ENCODE peak calls at places on chromosomes 1 and 21, in six cellular contexts. N is adrenal gland, M is cardiac muscle cell, K is endothelial cell of umbilical vein, F is GM23248, S is thoracic aorta. H is an unnamed sample.

GRCh38 chr1:171141336-171142051 is 43.6 kb upstream of the FMO2 start:
- DNase-seq in N (peak; percentile 25), S (no peak), K (peak; percentile 68), F (peak; percentile 74), M (no peak), H (no peak)

GRCh38 chr1:198064181-198064580 is 92.6 kb upstream of the NEK7 start:
- DNase-seq in S (no peak), M (no peak), N (no peak), F (peak; percentile 65), K (no peak), H (no peak)

GRCh38 chr1:228809621-228810313 is 74.5 kb downstream of the RHOU start:
- DNase-seq in F (no peak), M (no peak), S (no peak), N (no peak), K (no peak), H (no peak)

GRCh38 chr1:114153621-114154145 is at the start of gene SYT6:
- DNase-seq in F (peak; percentile 5), N (no peak), K (no peak), M (peak; percentile 10), S (no peak), H (no peak)

GRCh38 chr1:186792870-186793581 is 35.7 kb upstream of the PLA2G4A start:
- DNase-seq in F (peak; percentile 15), N (no peak), M (no peak), S (no peak), K (no peak), H (no peak)

GRCh38 chr1:231924183-231924582 is 297.6 kb downstream of the DISC1 start:
- DNase-seq in M (no peak), K (no peak), F (no peak), N (no peak), S (no peak), H (no peak)

GRCh38 chr1:164772635-164773034 is 213.7 kb downstream of the PBX1 start:
- DNase-seq in S (peak; percentile 60), M (peak; percentile 87), N (peak; percentile 96), K (no peak), F (peak; percentile 98), H (no peak)

GRCh38 chr1:103513720-103514119 is 11.8 kb upstream of the RNPC3 start:
- DNase-seq in N (no peak), M (no peak), S (no peak), K (no peak), F (peak; percentile 51), H (no peak)

GRCh38 chr1:22922640-22923039 is 50.0 kb downstream of the LACTBL1 start:
- DNase-seq in F (no peak), N (no peak), K (peak; percentile 73), S (no peak), M (no peak), H (no peak)

GRCh38 chr1:8848663-8849386 is 29.7 kb downstream of the ENO1 start:
- DNase-seq in F (peak; percentile 96), M (peak; percentile 96), S (peak; percentile 57), N (peak; percentile 97), K (peak; percentile 94), H (peak; percentile 66)

GRCh38 chr1:27122652-27123051 is 32.3 kb downstream of the SLC9A1 start:
- DNase-seq in S (peak; percentile 43), F (peak; percentile 78), N (peak; percentile 92), K (peak; percentile 83), M (no peak), H (no peak)

GRCh38 chr1:942411-942821 is 16.6 kb downstream of the NOC2L start:
- DNase-seq in M (peak; percentile 63), F (peak; percentile 67), S (no peak), K (no peak), N (no peak), H (no peak)

GRCh38 chr1:44775930-44776748 is 799 bp downstream of the RPS8 start:
- DNase-seq in F (peak; percentile 49), S (no peak), N (peak; percentile 62), K (peak; percentile 36), M (peak; percentile 15), H (peak; percentile 18)

GRCh38 chr1:87045757-87046422 is 131.5 kb downstream of the HS2ST1 start:
- DNase-seq in K (no peak), N (no peak), S (no peak), F (peak; percentile 6), M (no peak), H (no peak)

GRCh38 chr1:31712041-31712440 is 8.2 kb upstream of the COL16A1 start:
- DNase-seq in K (no peak), F (peak; percentile 71), N (no peak), M (no peak), S (no peak), H (no peak)

GRCh38 chr1:151494741-151495281 is 16.4 kb upstream of the CGN start:
- DNase-seq in K (peak; percentile 86), F (peak; percentile 68), N (no peak), S (no peak), M (no peak), H (no peak)

GRCh38 chr1:246582301-246583055 is 16.2 kb downstream of the CNST start:
- DNase-seq in S (no peak), M (no peak), K (no peak), N (no peak), F (no peak), H (no peak)

GRCh38 chr21:21290751-21291150 is 292.5 kb downstream of the NCAM2 start:
- DNase-seq in M (no peak), S (no peak), K (no peak), N (no peak), F (no peak), H (no peak)

GRCh38 chr1:170586321-170586855 is 54.4 kb downstream of the GORAB start:
- DNase-seq in M (no peak), K (no peak), S (no peak), N (no peak), F (peak; percentile 76), H (no peak)

GRCh38 chr1:19070197-19070651 is 113.7 kb upstream of the IFFO2 start:
- DNase-seq in N (no peak), K (no peak), F (no peak), S (no peak), M (no peak), H (no peak)

GRCh38 chr1:89598450-89599331 is 34.2 kb upstream of the LRRC8C start:
- DNase-seq in K (peak; percentile 68), F (peak; percentile 59), N (no peak), M (peak; percentile 29), S (no peak), H (no peak)

GRCh38 chr1:151509350-151510019 is 1.7 kb upstream of the CGN start:
- DNase-seq in M (no peak), N (no peak), S (no peak), F (no peak), K (no peak), H (no peak)

GRCh38 chr1:45410850-45411509 is 70.7 kb upstream of the MUTYH start:
- DNase-seq in F (peak; percentile 28), M (no peak), S (no peak), N (no peak), K (no peak), H (no peak)

GRCh38 chr1:19664453-19665043 is at the start of gene HTR6:
- DNase-seq in K (no peak), N (no peak), F (peak; percentile 35), M (peak; percentile 37), S (no peak), H (peak; percentile 27)

GRCh38 chr1:85277802-85278201 is 1.4 kb upstream of the BCL10 start:
- DNase-seq in F (no peak), M (no peak), S (no peak), N (no peak), K (no peak), H (no peak)

DNA sequence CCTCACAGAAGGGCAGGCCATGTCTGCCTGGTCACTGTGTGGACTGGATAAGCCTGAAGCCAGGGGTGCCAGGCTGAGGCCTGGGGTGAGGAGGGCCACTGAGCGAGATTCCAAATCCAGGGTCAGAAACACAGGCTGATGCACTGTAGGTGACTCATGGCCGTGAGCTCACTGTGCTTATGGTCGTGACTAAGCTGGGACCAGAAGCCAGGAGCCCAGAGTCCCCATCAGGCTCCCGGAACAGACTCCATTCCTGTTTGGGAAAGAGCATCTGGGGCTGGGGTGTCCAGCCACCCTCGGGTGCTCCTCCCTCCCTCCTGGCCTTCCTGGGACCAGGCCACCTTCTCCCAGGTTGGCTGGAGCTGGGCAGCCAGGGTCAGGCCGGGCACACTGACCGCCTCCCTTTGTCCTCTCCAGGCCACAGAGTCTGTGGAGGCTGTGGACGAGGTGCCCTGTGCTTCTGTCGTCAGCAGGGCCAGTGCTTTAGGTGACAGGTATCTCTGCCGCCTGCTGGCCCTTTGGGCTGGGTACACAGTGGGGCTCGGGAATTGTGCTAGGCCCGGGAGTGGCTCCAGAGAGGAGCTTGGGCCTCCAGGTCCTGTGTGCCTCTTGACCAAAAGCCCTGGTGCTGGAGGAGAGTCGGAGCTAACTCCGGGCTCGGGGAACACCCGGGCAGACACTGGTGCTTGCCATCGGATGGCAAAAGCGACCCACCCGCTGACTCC is 36.7 kb downstream of the AJAP1 start:
- DNase-seq in N (peak; percentile 39), S (no peak), F (peak; percentile 13), K (no peak), M (no peak), H (no peak)
- H3K9me3 ChIP-seq in N (no peaks in the 10 kb centered on the region), S (no peaks in the 10 kb centered on the region), F (no peaks in the 10 kb centered on the region), K (peaks cover 3% of the 10 kb centered on the region), M (no peaks in the 10 kb centered on the region), H (no peaks in the 10 kb centered on the region)

DNA sequence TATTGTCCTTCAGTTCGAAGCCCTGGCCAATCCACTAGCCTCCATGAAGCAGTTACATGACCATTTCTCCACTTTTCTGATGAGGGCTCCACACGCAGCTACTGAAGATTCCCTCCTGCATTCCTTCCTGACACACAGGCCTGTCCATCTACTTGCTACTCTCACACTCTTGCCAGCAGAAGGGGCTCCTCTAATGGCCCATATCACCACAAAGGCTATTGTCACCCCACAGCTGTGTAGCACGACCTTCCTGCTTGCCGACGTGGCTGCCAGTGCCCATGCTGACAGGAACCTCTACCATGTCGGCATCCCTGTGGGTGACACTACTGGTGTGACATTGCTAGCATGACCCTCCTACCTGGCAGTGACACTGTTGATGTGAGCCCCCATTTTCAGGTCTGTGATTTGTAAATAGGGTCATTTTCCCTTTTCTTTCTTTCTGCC is 1528.6 kb upstream of the TPTE start:
- DNase-seq in K (peak; percentile 17), M (no peak), F (no peak), S (no peak), N (no peak), H (no peak)
- H3K9me3 ChIP-seq in K (peaks cover 37% of the 10 kb centered on the region), M (peaks cover 14% of the 10 kb centered on the region), F (no peaks in the 10 kb centered on the region), S (no peaks in the 10 kb centered on the region), N (no peaks in the 10 kb centered on the region), H (peaks cover 4% of the 10 kb centered on the region)

DNA sequence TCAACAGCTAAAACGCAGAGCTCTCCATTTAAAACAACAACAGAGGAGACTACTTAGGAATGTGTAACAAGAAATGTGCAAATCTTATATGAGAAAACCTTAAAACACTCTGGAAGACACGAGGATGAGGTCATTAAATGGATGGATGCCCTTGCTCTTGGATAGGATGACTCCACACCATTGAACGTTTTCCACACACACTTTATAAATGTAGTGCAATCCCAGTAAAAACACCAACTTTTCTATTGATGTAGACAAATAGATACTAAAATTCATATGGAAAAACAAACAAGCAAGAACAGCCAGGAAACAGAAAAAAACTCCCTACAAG is 18.4 kb upstream of the COL6A1 start:
- DNase-seq in S (no peak), M (no peak), F (peak; percentile 60), N (no peak), K (no peak), H (no peak)
- H3K9me3 ChIP-seq in S (no peaks in the 10 kb centered on the region), M (no peaks in the 10 kb centered on the region), F (no peaks in the 10 kb centered on the region), N (no peaks in the 10 kb centered on the region), K (no peaks in the 10 kb centered on the region), H (no peaks in the 10 kb centered on the region)

GRCh38 chr1:12155328-12155727 is 11.5 kb upstream of the TNFRSF1B start:
- DNase-seq in K (no peak), S (no peak), M (no peak), F (no peak), N (no peak), H (no peak)
- H3K9me3 ChIP-seq in K (no peaks in the 10 kb centered on the region), S (no peaks in the 10 kb centered on the region), M (no peaks in the 10 kb centered on the region), F (no peaks in the 10 kb centered on the region), N (no peaks in the 10 kb centered on the region), H (no peaks in the 10 kb centered on the region)

GRCh38 chr1:2863149-2863963 is 61.9 kb upstream of the TTC34 start:
- DNase-seq in N (no peak), M (no peak), K (no peak), S (no peak), F (no peak), H (no peak)
- H3K9me3 ChIP-seq in N (no peaks in the 10 kb centered on the region), M (no peaks in the 10 kb centered on the region), K (peaks cover 3% of the 10 kb centered on the region), S (no peaks in the 10 kb centered on the region), F (no peaks in the 10 kb centered on the region), H (no peaks in the 10 kb centered on the region)